ENCODE peak calls at places on chromosomes 1 and 21, in seven cellular contexts. One of them, this sample, is unnamed.

GRCh38 chr1:97384294-97384952 is 536.4 kb downstream of the DPYD start:
- DNase-seq in right lobe of liver: no peak
- DNase-seq in GM12891: no peak
- DNase-seq in tibial nerve: no peak
- DNase-seq in heart left ventricle: no peak
- DNase-seq in GM12892: no peak
- DNase-seq in IMR-90: peak
- DNase-seq in this sample: no peak

GRCh38 chr1:170885551-170885950 is 49.8 kb upstream of the MROH9 start:
- DNase-seq in IMR-90: no peak
- DNase-seq in GM12892: no peak
- DNase-seq in GM12891: no peak
- DNase-seq in tibial nerve: no peak
- DNase-seq in heart left ventricle: no peak
- DNase-seq in right lobe of liver: no peak
- DNase-seq in this sample: no peak

GRCh38 chr1:52633291-52633754 is 355 bp downstream of the SHISAL2A start:
- DNase-seq in tibial nerve: no peak
- DNase-seq in GM12892: peak
- DNase-seq in right lobe of liver: no peak
- DNase-seq in GM12891: peak
- DNase-seq in heart left ventricle: no peak
- DNase-seq in IMR-90: no peak
- DNase-seq in this sample: no peak

GRCh38 chr1:209988706-209989105 is 50.7 kb downstream of the SYT14 start:
- DNase-seq in GM12892: no peak
- DNase-seq in heart left ventricle: no peak
- DNase-seq in GM12891: no peak
- DNase-seq in IMR-90: no peak
- DNase-seq in tibial nerve: no peak
- DNase-seq in right lobe of liver: no peak
- DNase-seq in this sample: no peak

GRCh38 chr1:235843458-235843857 is 23.2 kb downstream of the LYST start:
- DNase-seq in heart left ventricle: no peak
- DNase-seq in IMR-90: peak
- DNase-seq in right lobe of liver: no peak
- DNase-seq in GM12891: no peak
- DNase-seq in tibial nerve: no peak
- DNase-seq in GM12892: no peak
- DNase-seq in this sample: no peak

GRCh38 chr1:28553229-28553930 is 495 bp downstream of the TRNAU1AP start:
- DNase-seq in GM12892: peak
- DNase-seq in tibial nerve: no peak
- DNase-seq in right lobe of liver: peak
- DNase-seq in IMR-90: peak
- DNase-seq in GM12891: peak
- DNase-seq in heart left ventricle: peak
- DNase-seq in this sample: peak

GRCh38 chr1:89088597-89088996 is 23.6 kb upstream of the GBP1 start:
- DNase-seq in heart left ventricle: no peak
- DNase-seq in tibial nerve: no peak
- DNase-seq in right lobe of liver: no peak
- DNase-seq in GM12892: no peak
- DNase-seq in IMR-90: no peak
- DNase-seq in GM12891: no peak
- DNase-seq in this sample: no peak

GRCh38 chr1:169484683-169485426 is 889 bp downstream of the SLC19A2 start:
- DNase-seq in right lobe of liver: peak
- DNase-seq in GM12891: no peak
- DNase-seq in heart left ventricle: peak
- DNase-seq in GM12892: no peak
- DNase-seq in IMR-90: peak
- DNase-seq in tibial nerve: peak
- DNase-seq in this sample: peak

GRCh38 chr1:192489748-192490147 is 85.8 kb upstream of the RGS1 start:
- DNase-seq in GM12892: no peak
- DNase-seq in tibial nerve: no peak
- DNase-seq in heart left ventricle: peak
- DNase-seq in IMR-90: peak
- DNase-seq in GM12891: no peak
- DNase-seq in right lobe of liver: no peak
- DNase-seq in this sample: no peak

GRCh38 chr1:16111771-16112557 is 38.5 kb upstream of the FAM131C start:
- DNase-seq in right lobe of liver: no peak
- DNase-seq in GM12891: no peak
- DNase-seq in IMR-90: peak
- DNase-seq in tibial nerve: no peak
- DNase-seq in GM12892: no peak
- DNase-seq in heart left ventricle: no peak
- DNase-seq in this sample: no peak

GRCh38 chr1:203176273-203176672 is 647 bp upstream of the MYBPH start:
- DNase-seq in tibial nerve: no peak
- DNase-seq in heart left ventricle: no peak
- DNase-seq in GM12892: no peak
- DNase-seq in IMR-90: no peak
- DNase-seq in GM12891: no peak
- DNase-seq in right lobe of liver: no peak
- DNase-seq in this sample: no peak

GRCh38 chr1:14937288-14937949 is 216.1 kb upstream of the TMEM51 start:
- DNase-seq in GM12892: no peak
- DNase-seq in tibial nerve: no peak
- DNase-seq in right lobe of liver: no peak
- DNase-seq in GM12891: no peak
- DNase-seq in IMR-90: no peak
- DNase-seq in heart left ventricle: no peak
- DNase-seq in this sample: no peak

GRCh38 chr1:8031176-8031785 is 5.2 kb upstream of the ERRFI1 start:
- DNase-seq in right lobe of liver: no peak
- DNase-seq in GM12891: no peak
- DNase-seq in IMR-90: peak
- DNase-seq in GM12892: no peak
- DNase-seq in heart left ventricle: no peak
- DNase-seq in tibial nerve: no peak
- DNase-seq in this sample: no peak

GRCh38 chr1:81174811-81175476 is 625.8 kb upstream of the ADGRL2 start:
- DNase-seq in right lobe of liver: no peak
- DNase-seq in IMR-90: peak
- DNase-seq in GM12892: no peak
- DNase-seq in tibial nerve: no peak
- DNase-seq in GM12891: no peak
- DNase-seq in heart left ventricle: no peak
- DNase-seq in this sample: peak

GRCh38 chr1:14487671-14488070 is 110.8 kb upstream of the KAZN start:
- DNase-seq in GM12891: no peak
- DNase-seq in heart left ventricle: no peak
- DNase-seq in IMR-90: no peak
- DNase-seq in GM12892: no peak
- DNase-seq in tibial nerve: no peak
- DNase-seq in right lobe of liver: no peak
- DNase-seq in this sample: peak

GRCh38 chr1:226444901-226445300 is 37.0 kb upstream of the PARP1 start:
- DNase-seq in GM12892: peak
- DNase-seq in tibial nerve: no peak
- DNase-seq in GM12891: peak
- DNase-seq in heart left ventricle: no peak
- DNase-seq in right lobe of liver: no peak
- DNase-seq in IMR-90: no peak
- DNase-seq in this sample: no peak

GRCh38 chr1:48761411-48761810 is 15.3 kb downstream of the BEND5 start:
- DNase-seq in GM12892: no peak
- DNase-seq in tibial nerve: no peak
- DNase-seq in GM12891: no peak
- DNase-seq in heart left ventricle: no peak
- DNase-seq in right lobe of liver: no peak
- DNase-seq in IMR-90: peak
- DNase-seq in this sample: no peak

GRCh38 chr1:109266965-109267364 is 16.0 kb downstream of the PSRC1 start:
- DNase-seq in IMR-90: peak
- DNase-seq in right lobe of liver: no peak
- DNase-seq in GM12891: no peak
- DNase-seq in tibial nerve: no peak
- DNase-seq in GM12892: no peak
- DNase-seq in heart left ventricle: no peak
- DNase-seq in this sample: no peak

GRCh38 chr1:36154765-36155559 is 998 bp upstream of the MAP7D1 start:
- DNase-seq in GM12892: no peak
- DNase-seq in right lobe of liver: no peak
- DNase-seq in IMR-90: no peak
- DNase-seq in GM12891: no peak
- DNase-seq in tibial nerve: no peak
- DNase-seq in heart left ventricle: peak
- DNase-seq in this sample: no peak

GRCh38 chr1:238384381-238384780 is 493.7 kb upstream of the ZP4 start:
- DNase-seq in right lobe of liver: no peak
- DNase-seq in tibial nerve: no peak
- DNase-seq in IMR-90: peak
- DNase-seq in GM12892: no peak
- DNase-seq in GM12891: no peak
- DNase-seq in heart left ventricle: no peak
- DNase-seq in this sample: no peak

GRCh38 chr21:16304700-16305099 is 574.9 kb downstream of the USP25 start:
- DNase-seq in GM12891: no peak
- DNase-seq in GM12892: no peak
- DNase-seq in right lobe of liver: no peak
- DNase-seq in IMR-90: no peak
- DNase-seq in heart left ventricle: no peak
- DNase-seq in tibial nerve: no peak
- DNase-seq in this sample: no peak

GRCh38 chr1:175530167-175530566 is 213.2 kb downstream of the TNR start:
- DNase-seq in GM12892: no peak
- DNase-seq in GM12891: no peak
- DNase-seq in right lobe of liver: no peak
- DNase-seq in tibial nerve: no peak
- DNase-seq in IMR-90: no peak
- DNase-seq in heart left ventricle: no peak
- DNase-seq in this sample: no peak

GRCh38 chr1:201761178-201761577 is 67.8 kb upstream of the IPO9 start:
- DNase-seq in heart left ventricle: no peak
- DNase-seq in IMR-90: no peak
- DNase-seq in right lobe of liver: no peak
- DNase-seq in tibial nerve: no peak
- DNase-seq in GM12892: no peak
- DNase-seq in GM12891: no peak
- DNase-seq in this sample: no peak

GRCh38 chr1:36287595-36287994 is 18.6 kb upstream of the SH3D21 start:
- DNase-seq in GM12891: no peak
- DNase-seq in IMR-90: no peak
- DNase-seq in right lobe of liver: no peak
- DNase-seq in heart left ventricle: no peak
- DNase-seq in GM12892: no peak
- DNase-seq in tibial nerve: no peak
- DNase-seq in this sample: no peak

GRCh38 chr1:157948547-157949152 is 44.8 kb upstream of the KIRREL1 start:
- DNase-seq in heart left ventricle: no peak
- DNase-seq in GM12891: no peak
- DNase-seq in GM12892: no peak
- DNase-seq in IMR-90: peak
- DNase-seq in right lobe of liver: no peak
- DNase-seq in tibial nerve: no peak
- DNase-seq in this sample: no peak

GRCh38 chr1:235758931-235759330 is 107.8 kb downstream of the LYST start:
- DNase-seq in heart left ventricle: no peak
- DNase-seq in right lobe of liver: peak
- DNase-seq in IMR-90: no peak
- DNase-seq in GM12891: no peak
- DNase-seq in tibial nerve: no peak
- DNase-seq in GM12892: no peak
- DNase-seq in this sample: no peak

GRCh38 chr1:30934613-30935012 is 26.1 kb upstream of the SDC3 start:
- DNase-seq in IMR-90: no peak
- DNase-seq in tibial nerve: no peak
- DNase-seq in right lobe of liver: no peak
- DNase-seq in GM12891: no peak
- DNase-seq in heart left ventricle: no peak
- DNase-seq in GM12892: no peak
- DNase-seq in this sample: no peak
- TF ChIP-seq POLR2A in IMR-90: no peak
- TF ChIP-seq POLR2A in tibial nerve: no peak
- TF ChIP-seq POLR2A in right lobe of liver: no peak
- TF ChIP-seq POLR2A in GM12891: no peak
- TF ChIP-seq POLR2A in heart left ventricle: no peak
- TF ChIP-seq POLR2A in GM12892: no peak
- TF ChIP-seq POLR2A in this sample: no peak

GRCh38 chr1:244318078-244318477 is 133.6 kb downstream of the ADSS2 start:
- DNase-seq in GM12892: no peak
- DNase-seq in IMR-90: no peak
- DNase-seq in right lobe of liver: no peak
- DNase-seq in tibial nerve: no peak
- DNase-seq in GM12891: no peak
- DNase-seq in heart left ventricle: no peak
- DNase-seq in this sample: no peak
- TF ChIP-seq POLR2A in GM12892: no peak
- TF ChIP-seq POLR2A in IMR-90: no peak
- TF ChIP-seq POLR2A in right lobe of liver: no peak
- TF ChIP-seq POLR2A in tibial nerve: no peak
- TF ChIP-seq POLR2A in GM12891: no peak
- TF ChIP-seq POLR2A in heart left ventricle: no peak
- TF ChIP-seq POLR2A in this sample: no peak

GRCh38 chr1:3733603-3734591 is 18.4 kb upstream of the CCDC27 start:
- DNase-seq in GM12891: no peak
- DNase-seq in heart left ventricle: no peak
- DNase-seq in GM12892: no peak
- DNase-seq in tibial nerve: no peak
- DNase-seq in IMR-90: no peak
- DNase-seq in right lobe of liver: no peak
- DNase-seq in this sample: no peak
- TF ChIP-seq POLR2A in GM12891: no peak
- TF ChIP-seq POLR2A in heart left ventricle: no peak
- TF ChIP-seq POLR2A in GM12892: no peak
- TF ChIP-seq POLR2A in tibial nerve: no peak
- TF ChIP-seq POLR2A in IMR-90: no peak
- TF ChIP-seq POLR2A in right lobe of liver: no peak
- TF ChIP-seq POLR2A in this sample: no peak

GRCh38 chr1:72282690-72283203 is 408 bp upstream of the NEGR1 start:
- DNase-seq in GM12892: no peak
- DNase-seq in tibial nerve: peak
- DNase-seq in right lobe of liver: peak
- DNase-seq in heart left ventricle: peak
- DNase-seq in IMR-90: peak
- DNase-seq in GM12891: peak
- DNase-seq in this sample: peak
- TF ChIP-seq POLR2A in GM12892: no peak
- TF ChIP-seq POLR2A in tibial nerve: peak
- TF ChIP-seq POLR2A in right lobe of liver: no peak
- TF ChIP-seq POLR2A in heart left ventricle: peak
- TF ChIP-seq POLR2A in IMR-90: peak
- TF ChIP-seq POLR2A in GM12891: no peak
- TF ChIP-seq POLR2A in this sample: no peak

GRCh38 chr1:24705260-24706073 is 39.8 kb upstream of the CLIC4 start:
- DNase-seq in heart left ventricle: peak
- DNase-seq in IMR-90: peak
- DNase-seq in GM12891: peak
- DNase-seq in right lobe of liver: peak
- DNase-seq in GM12892: peak
- DNase-seq in tibial nerve: peak
- DNase-seq in this sample: peak
- TF ChIP-seq POLR2A in heart left ventricle: peak
- TF ChIP-seq POLR2A in IMR-90: no peak
- TF ChIP-seq POLR2A in GM12891: no peak
- TF ChIP-seq POLR2A in right lobe of liver: no peak
- TF ChIP-seq POLR2A in GM12892: no peak
- TF ChIP-seq POLR2A in tibial nerve: peak
- TF ChIP-seq POLR2A in this sample: no peak

This sample was measured in H54.